ENCODE peak calls at places on chromosomes 11 and 22, in five cellular contexts. One of them, this sample, is unnamed.

GRCh38 chr11:118938491-118939411 is 13.0 kb upstream of the BCL9L start:
- DNase-seq in anterior cingulate cortex: no peak
- DNase-seq in SK-MEL-5: no peak
- DNase-seq in fibroblast of lung: peak; percentile 95
- DNase-seq in nucleus accumbens: no peak
- DNase-seq in this sample: no peak

GRCh38 chr22:28917747-28918543 is 34.6 kb downstream of the ZNRF3 start:
- DNase-seq in fibroblast of lung: peak; percentile 70
- DNase-seq in SK-MEL-5: peak; percentile 35
- DNase-seq in nucleus accumbens: peak; percentile 59
- DNase-seq in anterior cingulate cortex: peak; percentile 42
- DNase-seq in this sample: no peak

GRCh38 chr22:45612451-45612901 is 59.2 kb upstream of the ATXN10 start:
- DNase-seq in anterior cingulate cortex: no peak
- DNase-seq in SK-MEL-5: peak; percentile 25
- DNase-seq in nucleus accumbens: no peak
- DNase-seq in fibroblast of lung: peak; percentile 88
- DNase-seq in this sample: no peak

GRCh38 chr22:19713228-19713627 is 1.1 kb upstream of the SEPTIN5 start:
- DNase-seq in fibroblast of lung: no peak
- DNase-seq in nucleus accumbens: no peak
- DNase-seq in SK-MEL-5: no peak
- DNase-seq in anterior cingulate cortex: no peak
- DNase-seq in this sample: no peak

GRCh38 chr22:26325641-26326040 is 103.4 kb upstream of the ASPHD2 start:
- DNase-seq in SK-MEL-5: no peak
- DNase-seq in fibroblast of lung: no peak
- DNase-seq in anterior cingulate cortex: no peak
- DNase-seq in nucleus accumbens: no peak
- DNase-seq in this sample: no peak

GRCh38 chr11:126522606-126523005 is 167.1 kb downstream of the ST3GAL4 start:
- DNase-seq in SK-MEL-5: no peak
- DNase-seq in fibroblast of lung: no peak
- DNase-seq in nucleus accumbens: no peak
- DNase-seq in anterior cingulate cortex: no peak
- DNase-seq in this sample: no peak

GRCh38 chr11:31816467-31817053 is 5.4 kb upstream of the PAX6 start:
- DNase-seq in nucleus accumbens: no peak
- DNase-seq in fibroblast of lung: no peak
- DNase-seq in anterior cingulate cortex: no peak
- DNase-seq in SK-MEL-5: no peak
- DNase-seq in this sample: no peak

GRCh38 chr11:36376315-36376887 is 80.3 kb downstream of the PRR5L start:
- DNase-seq in anterior cingulate cortex: no peak
- DNase-seq in SK-MEL-5: peak; percentile 8
- DNase-seq in nucleus accumbens: no peak
- DNase-seq in fibroblast of lung: peak; percentile 62
- DNase-seq in this sample: no peak

This sample was measured in vagina.